ENCODE peak calls at places on chromosomes 5 and 9, in seven cellular contexts. O, A, D, R, I, J and F are unnamed samples.

GRCh38 chr9:118931941-118932340 is 437.3 kb downstream of the BRINP1 start:
- DNase-seq in A (no peak), R (no peak), D (no peak), J (no peak), I (no peak), O (no peak), F (no peak)

GRCh38 chr5:122493091-122493775 is 181.2 kb downstream of the SNCAIP start:
- DNase-seq in O (no peak), R (no peak), A (no peak), D (no peak), J (no peak), I (no peak), F (no peak)

GRCh38 chr5:88602584-88602983 is 280.4 kb downstream of the MEF2C start:
- DNase-seq in I (no peak), D (no peak), J (peak), O (no peak), A (no peak), R (no peak), F (no peak)

GRCh38 chr5:169791251-169791650 is 154.2 kb downstream of the DOCK2 start:
- DNase-seq in A (no peak), R (no peak), D (peak), I (no peak), O (no peak), J (no peak), F (no peak)

GRCh38 chr5:1792842-1793266 is 6.8 kb downstream of the MRPL36 start:
- DNase-seq in D (peak), J (peak), R (peak), A (peak), O (no peak), I (peak), F (no peak)

GRCh38 chr5:110651507-110651906 is 75.0 kb downstream of the TMEM232 start:
- DNase-seq in J (no peak), A (no peak), R (no peak), O (no peak), D (no peak), I (peak), F (no peak)

GRCh38 chr5:177607452-177608192 is 7.7 kb downstream of the B4GALT7 start:
- DNase-seq in A (peak), J (peak), R (peak), I (peak), D (peak), O (no peak), F (peak)

GRCh38 chr9:127723013-127723412 is 7.1 kb downstream of the TTC16 start:
- DNase-seq in D (no peak), O (no peak), J (no peak), I (no peak), A (no peak), R (no peak), F (no peak)

GRCh38 chr5:104598285-104598684 is 1035.7 kb upstream of the NUDT12 start:
- DNase-seq in O (no peak), D (no peak), J (no peak), A (no peak), I (no peak), R (no peak), F (no peak)

GRCh38 chr5:36876389-36876964 is at the start of gene NIPBL:
- DNase-seq in A (peak), I (no peak), O (peak), J (peak), R (peak), D (peak), F (peak)

GRCh38 chr5:91072891-91073290 is 310.2 kb downstream of the ARRDC3 start:
- DNase-seq in R (no peak), D (no peak), J (no peak), O (no peak), I (no peak), A (no peak), F (no peak)

GRCh38 chr9:124934290-124934689 is 6.6 kb downstream of the GOLGA1 start:
- DNase-seq in I (no peak), A (no peak), O (no peak), R (peak), D (no peak), J (no peak), F (no peak)

GRCh38 chr5:122259995-122260394 is 52.0 kb upstream of the SNCAIP start:
- DNase-seq in J (no peak), A (no peak), D (no peak), O (no peak), R (no peak), I (peak), F (no peak)